ENCODE peak calls at places on chromosomes 6 and 20, in eight cellular contexts. One of them, this sample, is unnamed.

GRCh38 chr6:79646006-79646405 is 14.9 kb downstream of the SH3BGRL2 start:
- DNase-seq in ovary: no peak
- DNase-seq in activated naive CD4-positive, alpha-beta T cell treated with anti-CD3 and anti-CD28 coated beads, Interleukin-2, amount 50 U/mL, for 16 hours: no peak
- DNase-seq in MV-4-11: peak
- DNase-seq in head of caudate nucleus: no peak
- DNase-seq in osteoblast: no peak
- DNase-seq in GM12865: peak
- DNase-seq in GM13977: no peak
- DNase-seq in this sample: no peak

GRCh38 chr6:134938896-134939295 is 11.0 kb downstream of the ALDH8A1 start:
- DNase-seq in ovary: no peak
- DNase-seq in activated naive CD4-positive, alpha-beta T cell treated with anti-CD3 and anti-CD28 coated beads, Interleukin-2, amount 50 U/mL, for 16 hours: peak
- DNase-seq in MV-4-11: no peak
- DNase-seq in head of caudate nucleus: no peak
- DNase-seq in osteoblast: no peak
- DNase-seq in GM12865: peak
- DNase-seq in GM13977: peak
- DNase-seq in this sample: no peak

GRCh38 chr6:9540534-9541126 is 874.2 kb downstream of the TFAP2A start:
- DNase-seq in ovary: no peak
- DNase-seq in activated naive CD4-positive, alpha-beta T cell treated with anti-CD3 and anti-CD28 coated beads, Interleukin-2, amount 50 U/mL, for 16 hours: no peak
- DNase-seq in MV-4-11: peak
- DNase-seq in head of caudate nucleus: no peak
- DNase-seq in osteoblast: peak
- DNase-seq in GM12865: peak
- DNase-seq in GM13977: peak
- DNase-seq in this sample: no peak

GRCh38 chr6:144190593-144190992 is 40.3 kb downstream of the STX11 start:
- DNase-seq in ovary: no peak
- DNase-seq in activated naive CD4-positive, alpha-beta T cell treated with anti-CD3 and anti-CD28 coated beads, Interleukin-2, amount 50 U/mL, for 16 hours: no peak
- DNase-seq in MV-4-11: no peak
- DNase-seq in head of caudate nucleus: no peak
- DNase-seq in osteoblast: peak
- DNase-seq in GM12865: no peak
- DNase-seq in GM13977: no peak
- DNase-seq in this sample: no peak

GRCh38 chr20:23920408-23920780 is 40.8 kb upstream of the CST5 start:
- DNase-seq in ovary: no peak
- DNase-seq in activated naive CD4-positive, alpha-beta T cell treated with anti-CD3 and anti-CD28 coated beads, Interleukin-2, amount 50 U/mL, for 16 hours: no peak
- DNase-seq in MV-4-11: no peak
- DNase-seq in head of caudate nucleus: no peak
- DNase-seq in osteoblast: no peak
- DNase-seq in GM12865: no peak
- DNase-seq in GM13977: no peak
- DNase-seq in this sample: no peak

GRCh38 chr6:142014515-142014914 is 118.2 kb upstream of the GJE1 start:
- DNase-seq in ovary: no peak
- DNase-seq in activated naive CD4-positive, alpha-beta T cell treated with anti-CD3 and anti-CD28 coated beads, Interleukin-2, amount 50 U/mL, for 16 hours: no peak
- DNase-seq in MV-4-11: no peak
- DNase-seq in head of caudate nucleus: no peak
- DNase-seq in osteoblast: no peak
- DNase-seq in GM12865: no peak
- DNase-seq in GM13977: no peak
- DNase-seq in this sample: no peak

GRCh38 chr20:64052326-64052722 is 2.9 kb upstream of the SOX18 start:
- DNase-seq in ovary: no peak
- DNase-seq in activated naive CD4-positive, alpha-beta T cell treated with anti-CD3 and anti-CD28 coated beads, Interleukin-2, amount 50 U/mL, for 16 hours: no peak
- DNase-seq in MV-4-11: no peak
- DNase-seq in head of caudate nucleus: no peak
- DNase-seq in osteoblast: no peak
- DNase-seq in GM12865: no peak
- DNase-seq in GM13977: no peak
- DNase-seq in this sample: no peak

GRCh38 chr6:43856005-43856765 is 86.2 kb downstream of the VEGFA start:
- DNase-seq in ovary: no peak
- DNase-seq in activated naive CD4-positive, alpha-beta T cell treated with anti-CD3 and anti-CD28 coated beads, Interleukin-2, amount 50 U/mL, for 16 hours: no peak
- DNase-seq in MV-4-11: peak
- DNase-seq in head of caudate nucleus: no peak
- DNase-seq in osteoblast: no peak
- DNase-seq in GM12865: no peak
- DNase-seq in GM13977: no peak
- DNase-seq in this sample: no peak

GRCh38 chr6:324116-324728 is 31.9 kb downstream of the DUSP22 start:
- DNase-seq in ovary: no peak
- DNase-seq in activated naive CD4-positive, alpha-beta T cell treated with anti-CD3 and anti-CD28 coated beads, Interleukin-2, amount 50 U/mL, for 16 hours: no peak
- DNase-seq in MV-4-11: no peak
- DNase-seq in head of caudate nucleus: no peak
- DNase-seq in osteoblast: no peak
- DNase-seq in GM12865: no peak
- DNase-seq in GM13977: no peak
- DNase-seq in this sample: no peak

GRCh38 chr6:167795874-167796667 is 30.6 kb upstream of the AFDN start:
- DNase-seq in ovary: no peak
- DNase-seq in activated naive CD4-positive, alpha-beta T cell treated with anti-CD3 and anti-CD28 coated beads, Interleukin-2, amount 50 U/mL, for 16 hours: no peak
- DNase-seq in MV-4-11: no peak
- DNase-seq in head of caudate nucleus: peak
- DNase-seq in osteoblast: peak
- DNase-seq in GM12865: no peak
- DNase-seq in GM13977: no peak
- DNase-seq in this sample: peak

GRCh38 chr20:10536531-10536930 is 101.4 kb downstream of the SLX4IP start:
- DNase-seq in ovary: no peak
- DNase-seq in activated naive CD4-positive, alpha-beta T cell treated with anti-CD3 and anti-CD28 coated beads, Interleukin-2, amount 50 U/mL, for 16 hours: no peak
- DNase-seq in MV-4-11: no peak
- DNase-seq in head of caudate nucleus: no peak
- DNase-seq in osteoblast: no peak
- DNase-seq in GM12865: no peak
- DNase-seq in GM13977: no peak
- DNase-seq in this sample: peak

GRCh38 chr6:55825402-55826051 is 49.9 kb downstream of the BMP5 start:
- DNase-seq in ovary: no peak
- DNase-seq in activated naive CD4-positive, alpha-beta T cell treated with anti-CD3 and anti-CD28 coated beads, Interleukin-2, amount 50 U/mL, for 16 hours: no peak
- DNase-seq in MV-4-11: no peak
- DNase-seq in head of caudate nucleus: no peak
- DNase-seq in osteoblast: peak
- DNase-seq in GM12865: no peak
- DNase-seq in GM13977: no peak
- DNase-seq in this sample: no peak

GRCh38 chr6:154995241-154996162 is at the start of gene TIAM2:
- DNase-seq in ovary: peak
- DNase-seq in activated naive CD4-positive, alpha-beta T cell treated with anti-CD3 and anti-CD28 coated beads, Interleukin-2, amount 50 U/mL, for 16 hours: peak
- DNase-seq in MV-4-11: no peak
- DNase-seq in head of caudate nucleus: peak
- DNase-seq in osteoblast: peak
- DNase-seq in GM12865: no peak
- DNase-seq in GM13977: peak
- DNase-seq in this sample: peak

GRCh38 chr6:82396964-82397761 is 33.5 kb downstream of the TPBG start:
- DNase-seq in ovary: no peak
- DNase-seq in activated naive CD4-positive, alpha-beta T cell treated with anti-CD3 and anti-CD28 coated beads, Interleukin-2, amount 50 U/mL, for 16 hours: no peak
- DNase-seq in MV-4-11: no peak
- DNase-seq in head of caudate nucleus: no peak
- DNase-seq in osteoblast: peak
- DNase-seq in GM12865: peak
- DNase-seq in GM13977: no peak
- DNase-seq in this sample: no peak

GRCh38 chr6:44704240-44705150 is 317.0 kb downstream of the CDC5L start:
- DNase-seq in ovary: no peak
- DNase-seq in activated naive CD4-positive, alpha-beta T cell treated with anti-CD3 and anti-CD28 coated beads, Interleukin-2, amount 50 U/mL, for 16 hours: no peak
- DNase-seq in MV-4-11: no peak
- DNase-seq in head of caudate nucleus: no peak
- DNase-seq in osteoblast: no peak
- DNase-seq in GM12865: peak
- DNase-seq in GM13977: no peak
- DNase-seq in this sample: no peak

GRCh38 chr6:153927867-153928266 is 111.2 kb upstream of the OPRM1 start:
- DNase-seq in ovary: no peak
- DNase-seq in activated naive CD4-positive, alpha-beta T cell treated with anti-CD3 and anti-CD28 coated beads, Interleukin-2, amount 50 U/mL, for 16 hours: no peak
- DNase-seq in MV-4-11: no peak
- DNase-seq in head of caudate nucleus: no peak
- DNase-seq in osteoblast: no peak
- DNase-seq in GM12865: no peak
- DNase-seq in GM13977: no peak
- DNase-seq in this sample: no peak

GRCh38 chr6:130962951-130963350 is 100.1 kb downstream of the EPB41L2 start:
- DNase-seq in ovary: no peak
- DNase-seq in activated naive CD4-positive, alpha-beta T cell treated with anti-CD3 and anti-CD28 coated beads, Interleukin-2, amount 50 U/mL, for 16 hours: no peak
- DNase-seq in MV-4-11: peak
- DNase-seq in head of caudate nucleus: no peak
- DNase-seq in osteoblast: no peak
- DNase-seq in GM12865: no peak
- DNase-seq in GM13977: no peak
- DNase-seq in this sample: no peak

GRCh38 chr6:10465633-10466499 is 51.0 kb upstream of the TFAP2A start:
- DNase-seq in ovary: no peak
- DNase-seq in activated naive CD4-positive, alpha-beta T cell treated with anti-CD3 and anti-CD28 coated beads, Interleukin-2, amount 50 U/mL, for 16 hours: no peak
- DNase-seq in MV-4-11: peak
- DNase-seq in head of caudate nucleus: peak
- DNase-seq in osteoblast: no peak
- DNase-seq in GM12865: peak
- DNase-seq in GM13977: peak
- DNase-seq in this sample: no peak

GRCh38 chr6:80319286-80319685 is 212.8 kb downstream of the BCKDHB start:
- DNase-seq in ovary: no peak
- DNase-seq in activated naive CD4-positive, alpha-beta T cell treated with anti-CD3 and anti-CD28 coated beads, Interleukin-2, amount 50 U/mL, for 16 hours: no peak
- DNase-seq in MV-4-11: no peak
- DNase-seq in head of caudate nucleus: no peak
- DNase-seq in osteoblast: peak
- DNase-seq in GM12865: no peak
- DNase-seq in GM13977: no peak
- DNase-seq in this sample: no peak

GRCh38 chr6:70668499-70668812 is 773 bp downstream of the SMAP1 start:
- DNase-seq in ovary: no peak
- DNase-seq in activated naive CD4-positive, alpha-beta T cell treated with anti-CD3 and anti-CD28 coated beads, Interleukin-2, amount 50 U/mL, for 16 hours: no peak
- DNase-seq in MV-4-11: no peak
- DNase-seq in head of caudate nucleus: no peak
- DNase-seq in osteoblast: no peak
- DNase-seq in GM12865: peak
- DNase-seq in GM13977: no peak
- DNase-seq in this sample: no peak

GRCh38 chr6:33314943-33315752 is 1.3 kb upstream of the TAPBP start:
- DNase-seq in ovary: peak
- DNase-seq in activated naive CD4-positive, alpha-beta T cell treated with anti-CD3 and anti-CD28 coated beads, Interleukin-2, amount 50 U/mL, for 16 hours: no peak
- DNase-seq in MV-4-11: no peak
- DNase-seq in head of caudate nucleus: no peak
- DNase-seq in osteoblast: no peak
- DNase-seq in GM12865: peak
- DNase-seq in GM13977: peak
- DNase-seq in this sample: no peak

GRCh38 chr6:85672050-85672449 is 29.4 kb upstream of the SYNCRIP start:
- DNase-seq in ovary: no peak
- DNase-seq in activated naive CD4-positive, alpha-beta T cell treated with anti-CD3 and anti-CD28 coated beads, Interleukin-2, amount 50 U/mL, for 16 hours: no peak
- DNase-seq in MV-4-11: no peak
- DNase-seq in head of caudate nucleus: no peak
- DNase-seq in osteoblast: no peak
- DNase-seq in GM12865: peak
- DNase-seq in GM13977: no peak
- DNase-seq in this sample: no peak